ENCODE peak calls at places on chromosome 21, in five cellular contexts. J, M, I, O and Z are unnamed samples.

GRCh38 chr21:17729455-17729854 is 89.7 kb downstream of the C21orf91 start:
- DNase-seq in J (no peak), M (no peak), I (no peak), O (no peak), Z (no peak)

GRCh38 chr21:44593598-44594405 is 1.5 kb upstream of the KRTAP10-6 start:
- DNase-seq in J (no peak), M (no peak), I (no peak), O (peak; percentile 1), Z (no peak)

GRCh38 chr21:35026617-35027557 is 22.2 kb downstream of the RUNX1 start:
- DNase-seq in J (peak; percentile 25), M (no peak), I (no peak), O (peak; percentile 74), Z (no peak)

GRCh38 chr21:41373253-41373652 is 11.4 kb downstream of the MX2 start:
- DNase-seq in J (no peak), M (no peak), I (no peak), O (no peak), Z (no peak)

GRCh38 chr21:42654913-42655796 is 1.7 kb downstream of the PDE9A start:
- DNase-seq in J (no peak), M (no peak), I (no peak), O (no peak), Z (no peak)

GRCh38 chr21:26846036-26846931 is 1.1 kb upstream of the ADAMTS1 start:
- DNase-seq in J (peak; percentile 91), M (no peak), I (no peak), O (peak; percentile 65), Z (no peak)

GRCh38 chr21:41953831-41954653 is at the start of gene C2CD2:
- DNase-seq in J (peak; percentile 75), M (no peak), I (no peak), O (peak; percentile 76), Z (peak; percentile 31)

GRCh38 chr21:25813917-25814316 is 79.1 kb downstream of the GABPA start:
- DNase-seq in J (no peak), M (no peak), I (no peak), O (no peak), Z (no peak)

GRCh38 chr21:38223893-38224540 is 32.8 kb upstream of the KCNJ15 start:
- DNase-seq in J (no peak), M (no peak), I (no peak), O (peak; percentile 40), Z (peak; percentile 29)

GRCh38 chr21:37983336-37984095 is 67.3 kb upstream of the KCNJ6 start:
- DNase-seq in J (no peak), M (no peak), I (no peak), O (peak; percentile 15), Z (no peak)

GRCh38 chr21:37407719-37408455 is 41.3 kb downstream of the DYRK1A start:
- DNase-seq in J (no peak), M (no peak), I (no peak), O (peak; percentile 66), Z (no peak)

GRCh38 chr21:42366292-42367010 is at the start of gene TFF1:
- DNase-seq in J (no peak), M (no peak), I (no peak), O (no peak), Z (no peak)

GRCh38 chr21:32884062-32884461 is 112.5 kb upstream of the PAXBP1 start:
- DNase-seq in J (no peak), M (no peak), I (no peak), O (no peak), Z (no peak)

GRCh38 chr21:16418211-16418610 is 688.4 kb downstream of the USP25 start:
- DNase-seq in J (no peak), M (no peak), I (no peak), O (peak; percentile 66), Z (no peak)

GRCh38 chr21:45590246-45590725 is 48.0 kb upstream of the SLC19A1 start:
- DNase-seq in J (peak; percentile 47), M (no peak), I (peak; percentile 33), O (peak; percentile 34), Z (no peak)

GRCh38 chr21:46229133-46229922 is 754 bp upstream of the LSS start:
- DNase-seq in J (peak; percentile 63), M (peak; percentile 42), I (peak; percentile 10), O (no peak), Z (no peak)

GRCh38 chr21:45408811-45409261 is 3.9 kb downstream of the COL18A1 start:
- DNase-seq in J (no peak), M (no peak), I (no peak), O (no peak), Z (no peak)

GRCh38 chr21:34593954-34594531 is 20.9 kb downstream of the RCAN1 start:
- DNase-seq in J (no peak), M (no peak), I (no peak), O (no peak), Z (no peak)

GRCh38 chr21:26444646-26445045 is 128.4 kb downstream of the CYYR1 start:
- DNase-seq in J (no peak), M (no peak), I (no peak), O (no peak), Z (no peak)

GRCh38 chr21:45359451-45360217 is 45.3 kb upstream of the COL18A1 start:
- DNase-seq in J (no peak), M (no peak), I (no peak), O (no peak), Z (no peak)

GRCh38 chr21:41582298-41582840 is 74.4 kb upstream of the TMPRSS2 start:
- DNase-seq in J (no peak), M (no peak), I (no peak), O (no peak), Z (no peak)

GRCh38 chr21:43345746-43346409 is 81.1 kb downstream of the SIK1 start:
- DNase-seq in J (no peak), M (no peak), I (no peak), O (peak; percentile 68), Z (no peak)

GRCh38 chr21:44502559-44502958 is 37.4 kb downstream of the KRTAP10-1 start:
- DNase-seq in J (no peak), M (no peak), I (no peak), O (no peak), Z (no peak)

GRCh38 chr21:42991992-42992740 is 17.8 kb downstream of the PKNOX1 start:
- DNase-seq in J (peak; percentile 85), M (no peak), I (no peak), O (peak; percentile 93), Z (no peak)

GRCh38 chr21:44816761-44817505 is 929 bp downstream of the SUMO3 start:
- DNase-seq in J (peak; percentile 37), M (no peak), I (no peak), O (no peak), Z (no peak)

GRCh38 chr21:16551101-16551695 is 821.4 kb downstream of the USP25 start:
- DNase-seq in J (no peak), M (no peak), I (no peak), O (no peak), Z (no peak)

GRCh38 chr21:32412162-32412997 is at the start of gene EVA1C:
- DNase-seq in J (peak; percentile 77), M (no peak), I (no peak), O (peak; percentile 32), Z (no peak)

GRCh38 chr21:42505090-42505726 is 8.4 kb upstream of the SLC37A1 start:
- DNase-seq in J (no peak), M (no peak), I (no peak), O (no peak), Z (no peak)

GRCh38 chr21:45923146-45923545 is 58.4 kb upstream of the COL6A1 start:
- DNase-seq in J (peak; percentile 81), M (no peak), I (peak; percentile 56), O (peak; percentile 63), Z (peak; percentile 31)

GRCh38 chr21:36859744-36860501 is 106.5 kb downstream of the HLCS start:
- DNase-seq in J (peak; percentile 31), M (no peak), I (peak; percentile 31), O (peak; percentile 62), Z (peak; percentile 43)

GRCh38 chr21:45922648-45923047 is 58.9 kb upstream of the COL6A1 start:
- DNase-seq in J (no peak), M (no peak), I (no peak), O (no peak), Z (no peak)

GRCh38 chr21:45228171-45228641 is 59.5 kb downstream of the POFUT2 start:
- DNase-seq in J (no peak), M (no peak), I (no peak), O (peak; percentile 99), Z (no peak)

GRCh38 chr21:33847586-33848251 is 67.9 kb downstream of the ATP5PO start:
- DNase-seq in J (no peak), M (no peak), I (no peak), O (no peak), Z (no peak)

GRCh38 chr21:17270234-17270633 is 242.6 kb upstream of the CXADR start:
- DNase-seq in J (peak; percentile 66), M (peak; percentile 66), I (no peak), O (peak; percentile 61), Z (no peak)

GRCh38 chr21:45417256-45417950 is 12.4 kb downstream of the COL18A1 start:
- DNase-seq in J (no peak), M (no peak), I (no peak), O (peak; percentile 44), Z (no peak)

GRCh38 chr21:39911286-39911685 is 44.0 kb downstream of the PCP4 start:
- DNase-seq in J (no peak), M (no peak), I (no peak), O (no peak), Z (no peak)

GRCh38 chr21:16837319-16837718 is 675.5 kb upstream of the CXADR start:
- DNase-seq in J (no peak), M (no peak), I (no peak), O (peak; percentile 61), Z (no peak)